ENCODE peak calls at places on chromosomes 13 and 19, in six cellular contexts. S is naive thymus-derived CD4-positive, alpha-beta T cell; D is spleen; Q is aorta; K is fibroblast of lung; A is heart left ventricle. F is an unnamed sample. For H3K9me3 and H3K4me1, the result is how much of the 10 kb centered on the place peaks cover.

GRCh38 chr13:95787356-95788099 is 110.6 kb downstream of the DNAJC3 start:
- DNase-seq in S (no peak), D (no peak), Q (no peak), K (no peak), A (no peak), F (no peak)

GRCh38 chr13:30982911-30983310 is 50.5 kb downstream of the TEX26 start:
- DNase-seq in S (no peak), D (no peak), Q (no peak), K (no peak), A (no peak), F (no peak)

GRCh38 chr19:519449-519865 is 12.1 kb upstream of the CDC34 start:
- DNase-seq in S (no peak), D (no peak), Q (no peak), K (no peak), A (no peak), F (no peak)

GRCh38 chr19:6730153-6730804 is 7.1 kb downstream of the GPR108 start:
- DNase-seq in S (no peak), D (no peak), Q (peak), K (no peak), A (no peak), F (peak)

GRCh38 chr19:42596391-42597071 is 1.8 kb upstream of the CEACAM8 start:
- DNase-seq in S (peak), D (peak), Q (peak), K (no peak), A (no peak), F (peak)

GRCh38 chr19:5973376-5973775 is 4.6 kb downstream of the RANBP3 start:
- DNase-seq in S (no peak), D (no peak), Q (peak), K (no peak), A (no peak), F (no peak)

GRCh38 chr13:34155931-34156607 is 338.1 kb downstream of the RFC3 start:
- DNase-seq in S (no peak), D (no peak), Q (no peak), K (peak), A (no peak), F (no peak)

GRCh38 chr19:8084152-8084551 is 31.6 kb downstream of the CCL25 start:
- DNase-seq in S (no peak), D (no peak), Q (no peak), K (no peak), A (no peak), F (no peak)

GRCh38 chr13:33312150-33312908 is 26.8 kb upstream of the STARD13 start:
- DNase-seq in S (no peak), D (no peak), Q (no peak), K (peak), A (no peak), F (no peak)

GRCh38 chr19:3080281-3080680 is 13.9 kb upstream of the GNA11 start:
- DNase-seq in S (no peak), D (no peak), Q (peak), K (peak), A (peak), F (no peak)

GRCh38 chr13:100646030-100646673 is 28.4 kb downstream of the TMTC4 start:
- DNase-seq in S (no peak), D (no peak), Q (no peak), K (peak), A (no peak), F (no peak)

GRCh38 chr13:42101821-42102580 is 53.6 kb downstream of the DGKH start:
- DNase-seq in S (no peak), D (no peak), Q (no peak), K (peak), A (no peak), F (no peak)

GRCh38 chr13:107375701-107376350 is 807.9 kb upstream of the ARGLU1 start:
- DNase-seq in S (no peak), D (no peak), Q (no peak), K (peak), A (no peak), F (no peak)

GRCh38 chr19:58227964-58228583 is 640 bp upstream of the ZNF544 start:
- DNase-seq in S (no peak), D (no peak), Q (no peak), K (no peak), A (no peak), F (no peak)

GRCh38 chr19:27618006-27618405 is 1594.9 kb downstream of the UQCRFS1 start:
- DNase-seq in S (no peak), D (no peak), Q (no peak), K (no peak), A (no peak), F (no peak)
- H3K9me3 ChIP-seq in S (under half), D (half or more), Q (under half), K (under half), A (half or more), F (under half)

GRCh38 chr19:14830702-14831101 is 4.3 kb downstream of the OR7A5 start:
- DNase-seq in S (no peak), D (no peak), Q (no peak), K (no peak), A (no peak), F (no peak)
- H3K27ac ChIP-seq in S (no peak), D (no peak), Q (no peak), K (no peak), A (no peak), F (no peak)

GRCh38 chr19:45095496-45096413 is 2.8 kb downstream of the PPP1R37 start:
- DNase-seq in S (no peak), D (no peak), Q (no peak), K (no peak), A (no peak), F (no peak)
- H3K4me1 ChIP-seq in S (under half), D (under half), Q (under half), K (under half), A (under half), F (under half)

GRCh38 chr19:55962186-55962585 is 14.6 kb downstream of the NLRP8 start:
- DNase-seq in S (no peak), D (no peak), Q (no peak), K (no peak), A (no peak), F (no peak)
- H3K9me3 ChIP-seq in S (under half), D (under half), Q (under half), K (under half), A (under half), F (under half)

GRCh38 chr19:19627716-19628498 is at the start of gene LPAR2:
- DNase-seq in S (peak), D (peak), Q (no peak), K (peak), A (no peak), F (no peak)
- H3K27ac ChIP-seq in S (peak), D (peak), Q (no peak), K (no peak), A (no peak), F (no peak)

DNA sequence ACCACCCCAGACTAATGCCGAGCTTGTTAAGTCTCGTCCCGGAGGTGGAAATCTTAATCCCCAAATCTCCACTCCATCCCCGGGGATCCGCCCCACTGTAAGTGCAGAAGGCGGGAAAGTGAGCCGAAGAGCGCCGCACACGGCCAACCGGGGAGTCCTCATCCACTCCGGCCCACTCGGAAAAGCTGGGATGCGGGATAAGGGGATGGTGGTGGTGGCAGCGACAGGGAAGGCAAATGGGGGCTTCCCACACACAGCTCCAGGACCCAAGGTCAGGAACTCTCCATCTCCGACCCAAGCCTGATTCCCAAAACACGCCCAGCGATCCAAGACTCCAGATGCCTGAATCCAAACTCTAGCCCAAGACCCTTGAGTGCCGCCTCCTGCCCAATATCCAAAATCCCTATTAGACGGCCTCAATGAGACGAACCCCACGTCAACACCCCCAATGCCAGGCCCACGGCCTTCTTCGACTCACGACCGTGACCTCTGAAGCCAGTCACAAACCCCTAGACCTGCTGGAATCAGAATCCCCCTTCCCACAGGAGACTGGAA is 481 bp downstream of the FBL start:
- DNase-seq in S (peak), D (no peak), Q (no peak), K (no peak), A (no peak), F (no peak)
- H3K4me1 ChIP-seq in S (under half), D (under half), Q (under half), K (under half), A (under half), F (under half)

GRCh38 chr19:4390862-4391693 is 9.3 kb downstream of the SH3GL1 start:
- DNase-seq in S (no peak), D (no peak), Q (no peak), K (peak), A (no peak), F (peak)
- H3K9me3 ChIP-seq in S (under half), D (under half), Q (under half), K (under half), A (under half), F (under half)

GRCh38 chr19:48807590-48808308 is 3.1 kb downstream of the BCAT2 start:
- DNase-seq in S (no peak), D (no peak), Q (peak), K (no peak), A (no peak), F (peak)
- H3K27ac ChIP-seq in S (no peak), D (no peak), Q (no peak), K (no peak), A (no peak), F (peak)

GRCh38 chr19:12789904-12790619 is 1.2 kb upstream of the JUNB start:
- DNase-seq in S (peak), D (peak), Q (peak), K (peak), A (peak), F (peak)

GRCh38 chr19:12790628-12791344 is 500 bp upstream of the JUNB start:
- DNase-seq in S (no peak), D (no peak), Q (peak), K (no peak), A (no peak), F (peak)

GRCh38 chr19:12788025-12788681 is 3.1 kb upstream of the JUNB start:
- DNase-seq in S (no peak), D (no peak), Q (no peak), K (no peak), A (no peak), F (no peak)

GRCh38 chr19:12788682-12789097 is 2.6 kb upstream of the JUNB start:
- DNase-seq in S (no peak), D (peak), Q (peak), K (no peak), A (peak), F (no peak)

GRCh38 chr19:12789098-12789903 is 2.0 kb upstream of the JUNB start:
- DNase-seq in S (no peak), D (no peak), Q (peak), K (no peak), A (no peak), F (no peak)
- H3K4me1 ChIP-seq in S (under half), D (half or more), Q (under half), K (under half), A (under half), F (under half)

DNA sequence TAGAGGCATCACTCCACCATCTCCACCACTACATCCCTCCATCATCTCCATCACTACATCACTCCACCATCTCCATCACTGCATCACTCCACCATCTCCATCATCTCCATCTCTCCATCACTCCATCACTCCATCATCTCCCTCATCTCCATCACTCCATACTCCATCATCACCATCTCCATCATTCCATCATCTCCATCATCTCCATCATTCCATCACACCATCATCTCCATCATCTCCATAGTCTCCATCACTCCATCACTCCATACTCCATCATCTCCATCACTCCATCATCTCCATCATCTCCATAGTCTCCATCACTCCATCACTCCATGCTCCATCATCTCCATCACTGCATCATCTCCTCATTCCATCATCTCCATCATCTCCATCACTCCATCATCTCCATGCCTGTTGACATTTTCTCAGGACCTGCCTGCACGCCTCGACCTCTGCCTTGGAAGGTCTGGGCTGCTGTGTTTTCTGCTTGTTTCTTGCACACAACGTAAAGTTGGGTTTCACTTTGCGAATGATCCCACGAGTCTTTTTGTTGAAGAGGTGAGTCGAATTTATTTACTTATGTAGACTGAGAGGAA is 21.2 kb upstream of the RASA3 start:
- DNase-seq in S (no peak), D (no peak), Q (no peak), K (no peak), A (no peak), F (no peak)
- H3K9me3 ChIP-seq in S (under half), D (under half), Q (under half), K (under half), A (under half), F (under half)

F was measured in right lobe of liver.